ENCODE peak calls at places on chromosome 19, in four cellular contexts. S, K, I and A are unnamed samples.

GRCh38 chr19:4730740-4731171 is 7.1 kb upstream of the DPP9 start:
- DNase-seq in K (peak; percentile 66), I (no peak), S (peak; percentile 81), A (no peak)

GRCh38 chr19:7888145-7888825 is at the start of gene LRRC8E:
- DNase-seq in K (peak; percentile 89), S (peak; percentile 87), I (peak; percentile 59), A (no peak)

GRCh38 chr19:1109697-1110671 is 6.2 kb downstream of the GPX4 start:
- DNase-seq in K (no peak), I (no peak), S (no peak), A (no peak)

GRCh38 chr19:58009666-58010301 is 7.2 kb upstream of the ZNF606 start:
- DNase-seq in S (peak; percentile 95), I (no peak), K (peak; percentile 64), A (no peak)

GRCh38 chr19:8001995-8002849 is 3.2 kb downstream of the ELAVL1 start:
- DNase-seq in I (peak; percentile 75), K (peak; percentile 92), S (peak; percentile 97), A (peak; percentile 44)

GRCh38 chr19:6312018-6312417 is 21.4 kb downstream of the ACER1 start:
- DNase-seq in I (no peak), S (peak; percentile 17), K (peak; percentile 17), A (no peak)

GRCh38 chr19:35718345-35719041 is 690 bp downstream of the KMT2B start:
- DNase-seq in K (peak; percentile 27), S (peak; percentile 26), I (no peak), A (no peak)

GRCh38 chr19:17888260-17888659 is 16.5 kb downstream of the SLC5A5 start:
- DNase-seq in S (no peak), I (no peak), K (no peak), A (no peak)

GRCh38 chr19:22140356-22140755 is 56.4 kb downstream of the ZNF676 start:
- DNase-seq in I (no peak), S (no peak), K (no peak), A (no peak)

GRCh38 chr19:6856749-6857372 is 30.5 kb upstream of the ADGRE1 start:
- DNase-seq in I (no peak), S (no peak), K (no peak), A (no peak)

GRCh38 chr19:43741075-43741840 is 13.5 kb downstream of the SMG9 start:
- DNase-seq in K (no peak), I (no peak), S (no peak), A (no peak)

GRCh38 chr19:43739836-43740235 is 14.9 kb downstream of the SMG9 start:
- DNase-seq in I (no peak), K (no peak), S (no peak), A (no peak)

GRCh38 chr19:43735957-43736356 is 18.8 kb downstream of the SMG9 start:
- DNase-seq in K (no peak), S (no peak), I (no peak), A (no peak)

GRCh38 chr19:43739419-43739818 is 15.3 kb downstream of the SMG9 start:
- DNase-seq in K (no peak), S (no peak), I (no peak), A (no peak)

GRCh38 chr19:43738780-43739211 is 16.0 kb downstream of the SMG9 start:
- DNase-seq in S (no peak), K (no peak), I (no peak), A (no peak)
- TF ChIP-seq SP1 in S (no peak), K (no peak), I (no peak), A (no peak)

GRCh38 chr19:27676877-27677276 is 1536.1 kb downstream of the UQCRFS1 start:
- DNase-seq in K (no peak), I (no peak), S (no peak), A (no peak)
- TF ChIP-seq CREM in K (no peak), I (no peak), S (no peak), A (no peak)

DNA sequence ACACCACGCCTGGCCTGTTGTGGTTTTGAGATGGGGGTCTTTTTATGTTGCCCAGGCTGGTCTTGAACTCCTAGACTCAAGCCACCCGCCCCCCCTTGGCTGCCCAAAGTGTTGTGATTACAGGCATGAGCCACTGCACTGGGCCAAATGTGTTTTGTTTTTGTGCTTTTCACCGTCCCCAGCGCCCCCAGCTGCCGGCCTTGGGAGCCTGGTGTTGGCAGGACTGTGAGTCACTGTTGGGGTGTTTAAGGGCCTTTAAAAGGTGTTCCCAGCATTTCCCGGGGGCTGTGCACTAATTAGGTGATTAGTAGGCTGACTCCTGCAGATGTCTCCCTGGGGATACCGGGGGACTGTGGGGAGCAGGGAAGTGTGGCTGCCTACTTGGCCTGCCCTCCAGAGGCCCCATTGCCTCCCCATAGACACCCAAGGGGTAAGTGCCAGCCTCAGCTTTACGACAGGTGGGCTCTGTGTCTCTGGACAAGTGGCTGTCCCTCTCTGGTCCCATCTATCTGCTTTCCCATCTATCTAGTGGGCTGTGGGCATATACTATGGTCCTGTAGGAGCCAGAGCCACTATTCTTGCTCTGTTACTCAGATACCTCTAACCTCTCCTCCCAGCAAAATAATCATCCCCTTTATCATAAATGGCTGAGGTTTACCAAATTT is 11.8 kb upstream of the TLE5 start:
- DNase-seq in K (peak; percentile 70), S (no peak), I (no peak), A (no peak)
- TF ChIP-seq SP1 in K (no peak), S (no peak), I (no peak), A (no peak)

DNA sequence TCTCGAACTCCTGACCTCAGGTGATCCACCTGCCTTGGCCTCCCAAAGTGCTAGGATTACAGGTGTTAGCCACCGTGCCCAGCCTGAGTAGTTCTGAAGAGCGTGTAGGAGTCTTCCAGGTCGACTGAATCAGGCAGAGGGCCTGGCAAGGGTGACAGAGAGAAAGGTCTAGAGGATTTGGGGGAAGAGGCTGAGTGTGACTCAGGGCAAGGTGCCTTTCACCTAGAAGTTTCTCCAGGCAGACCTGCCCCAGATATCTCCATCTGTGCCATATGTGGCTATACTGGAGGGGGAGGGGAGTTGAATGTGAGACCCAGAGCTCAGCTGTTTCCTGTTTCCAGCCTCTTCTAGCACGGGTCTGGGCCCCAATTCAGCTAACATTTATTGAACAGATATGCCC is 1.2 kb downstream of the CCDC159 start:
- DNase-seq in I (no peak), S (no peak), K (no peak), A (no peak)
- TF ChIP-seq CREM in I (no peak), S (no peak), K (no peak), A (no peak)

DNA sequence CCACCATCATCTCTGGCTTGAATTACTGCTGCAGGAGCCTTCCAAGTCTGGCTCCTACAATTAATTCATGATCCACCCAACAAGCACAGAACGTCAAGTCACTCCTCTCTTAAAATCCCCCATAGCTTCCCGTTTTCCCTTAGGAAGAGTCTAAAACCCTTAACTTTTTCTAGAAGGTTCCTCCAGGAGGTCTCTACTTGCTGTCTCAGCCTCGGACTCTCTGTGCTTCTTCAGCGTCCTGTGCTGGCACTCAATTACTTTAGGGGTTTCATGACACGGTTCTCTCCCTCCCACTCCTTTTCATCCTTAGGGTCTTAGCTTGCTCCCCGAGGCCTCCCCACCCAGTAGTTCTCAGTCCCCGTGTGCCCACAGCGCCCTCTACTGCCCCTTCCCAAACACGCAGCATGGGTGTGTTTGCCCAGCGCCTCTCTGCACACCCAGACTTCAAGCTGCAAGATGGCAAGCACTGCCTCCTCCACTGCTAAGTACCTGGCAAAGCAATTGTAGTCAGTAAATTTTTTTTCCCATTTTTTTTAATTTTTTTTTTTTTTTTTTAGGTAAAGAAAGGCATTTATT is 25.8 kb upstream of the MAP3K10 start:
- DNase-seq in I (peak; percentile 44), K (peak; percentile 71), S (peak; percentile 90), A (no peak)
- TF ChIP-seq SP1 in I (no peak), K (no peak), S (no peak), A (no peak)

GRCh38 chr19:42540071-42540553 is 11.8 kb upstream of the CEACAM1 start:
- DNase-seq in I (no peak), K (no peak), S (no peak), A (no peak)
- TF ChIP-seq CREM in I (no peak), K (no peak), S (no peak), A (no peak)

GRCh38 chr19:33376423-33376822 is 2.9 kb downstream of the CEBPG start:
- DNase-seq in S (no peak), I (peak; percentile 45), K (no peak), A (no peak)
- TF ChIP-seq SP1 in S (no peak), I (no peak), K (no peak), A (no peak)

GRCh38 chr19:53183146-53183545 is 10.0 kb downstream of the ZNF665 start:
- DNase-seq in K (no peak), I (no peak), S (no peak), A (no peak)
- TF ChIP-seq CREM in K (no peak), I (no peak), S (no peak), A (no peak)

DNA sequence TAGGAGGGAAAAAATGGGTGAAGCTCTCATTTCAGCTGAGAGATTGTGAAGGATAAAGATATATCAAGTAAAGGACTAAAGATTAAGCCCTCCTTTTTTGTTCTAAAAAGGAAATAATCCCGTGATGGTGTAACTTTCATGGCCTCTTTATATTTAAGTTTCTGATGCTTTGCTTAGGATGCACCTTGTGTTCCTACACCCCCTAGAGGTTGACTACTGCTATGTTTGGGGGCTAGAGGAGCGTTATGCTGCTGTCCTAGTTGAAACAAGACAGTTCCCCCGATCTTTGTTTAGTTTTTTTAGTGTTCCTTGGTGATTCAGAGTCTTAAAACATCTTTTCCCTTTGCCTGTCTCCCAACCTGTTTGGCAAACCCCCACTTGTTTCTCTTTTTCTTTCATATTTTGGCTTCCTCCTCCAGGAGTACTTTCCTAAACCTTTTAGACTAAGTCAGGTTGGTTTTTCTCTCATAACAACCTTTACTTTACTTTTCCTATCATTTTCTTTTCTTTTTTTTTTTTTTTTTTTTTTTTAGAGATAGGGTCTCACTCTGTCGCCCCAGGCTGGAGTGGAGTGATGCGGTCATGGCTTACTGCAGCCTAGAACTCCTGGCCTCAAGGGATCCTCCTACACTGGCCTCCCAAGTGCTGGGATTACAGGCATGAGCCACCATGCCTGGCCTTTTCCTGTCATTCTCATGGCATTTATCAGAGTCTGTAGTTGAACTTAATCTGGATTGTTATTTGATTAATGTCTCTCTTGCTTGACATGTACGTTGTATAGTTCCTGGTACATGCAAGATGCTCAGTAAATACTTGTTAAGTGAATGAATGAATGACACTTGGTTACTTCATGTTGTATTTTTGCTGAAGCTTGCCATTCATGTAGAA is 2.8 kb downstream of the UBA2 start:
- DNase-seq in S (peak; percentile 20), I (peak; percentile 57), K (peak; percentile 72), A (no peak)
- TF ChIP-seq SP1 in S (no peak), I (no peak), K (peak; percentile 14), A (no peak)